ENCODE peak calls at places on chromosomes 11 and 22, in four cellular contexts. One of them, this sample, is unnamed.
A peak's percentile ranks its signal among the peaks of the same experiment; 100 is the strongest.

GRCh38 chr22:27990879-27991278 is 71.8 kb upstream of the PITPNB start:
- DNase-seq in DMS153: no peak
- DNase-seq in renal cortical epithelial cell: no peak
- DNase-seq in endothelial cell of umbilical vein: peak; percentile 48
- DNase-seq in this sample: no peak

GRCh38 chr22:20106849-20107237 is 9.1 kb upstream of the RANBP1 start:
- DNase-seq in DMS153: no peak
- DNase-seq in renal cortical epithelial cell: no peak
- DNase-seq in endothelial cell of umbilical vein: no peak
- DNase-seq in this sample: no peak

GRCh38 chr22:19085233-19086043 is 36.8 kb downstream of the DGCR2 start:
- DNase-seq in DMS153: no peak
- DNase-seq in renal cortical epithelial cell: peak; percentile 47
- DNase-seq in endothelial cell of umbilical vein: peak; percentile 64
- DNase-seq in this sample: no peak

GRCh38 chr11:82523141-82523540 is 210.5 kb downstream of the FAM181B start:
- DNase-seq in DMS153: no peak
- DNase-seq in renal cortical epithelial cell: no peak
- DNase-seq in endothelial cell of umbilical vein: no peak
- DNase-seq in this sample: no peak

GRCh38 chr11:73252577-73253191 is 19.5 kb upstream of the P2RY6 start:
- DNase-seq in DMS153: no peak
- DNase-seq in renal cortical epithelial cell: no peak
- DNase-seq in endothelial cell of umbilical vein: no peak
- DNase-seq in this sample: no peak

GRCh38 chr11:11960687-11961086 is 47.7 kb downstream of the DKK3 start:
- DNase-seq in DMS153: no peak
- DNase-seq in renal cortical epithelial cell: no peak
- DNase-seq in endothelial cell of umbilical vein: no peak
- DNase-seq in this sample: no peak

GRCh38 chr11:11847082-11847481 is 5.3 kb downstream of the USP47 start:
- DNase-seq in DMS153: no peak
- DNase-seq in renal cortical epithelial cell: no peak
- DNase-seq in endothelial cell of umbilical vein: no peak
- DNase-seq in this sample: no peak

GRCh38 chr11:71908218-71908617 is 20.2 kb downstream of the XNDC1N start:
- DNase-seq in DMS153: no peak
- DNase-seq in renal cortical epithelial cell: no peak
- DNase-seq in endothelial cell of umbilical vein: no peak
- DNase-seq in this sample: no peak

GRCh38 chr11:120061761-120062560 is 76.0 kb downstream of the TRIM29 start:
- DNase-seq in DMS153: no peak
- DNase-seq in renal cortical epithelial cell: no peak
- DNase-seq in endothelial cell of umbilical vein: no peak
- DNase-seq in this sample: no peak

GRCh38 chr11:121844016-121844415 is 272.0 kb downstream of the BLID start:
- DNase-seq in DMS153: no peak
- DNase-seq in renal cortical epithelial cell: no peak
- DNase-seq in endothelial cell of umbilical vein: no peak
- DNase-seq in this sample: no peak

GRCh38 chr22:49672013-49672516 is 155.6 kb downstream of the BRD1 start:
- DNase-seq in DMS153: no peak
- DNase-seq in renal cortical epithelial cell: no peak
- DNase-seq in endothelial cell of umbilical vein: no peak
- DNase-seq in this sample: no peak